ENCODE peak calls at places on chromosomes 16 and 17, in eight cellular contexts. One of them, this sample, is unnamed.

GRCh38 chr17:18026408-18026776 is 12.6 kb downstream of the ATPAF2 start:
- DNase-seq in A549: no peak
- DNase-seq in brain microvascular endothelial cell: peak; percentile 49
- DNase-seq in MM.1S: no peak
- DNase-seq in CD8-positive, alpha-beta T cell: peak; percentile 28
- DNase-seq in adrenal gland: no peak
- DNase-seq in heart right ventricle: peak; percentile 60
- DNase-seq in tibial artery: peak; percentile 54
- DNase-seq in this sample: no peak

GRCh38 chr16:30060354-30061194 is 5.0 kb upstream of the ALDOA start:
- DNase-seq in MM.1S: no peak
- DNase-seq in adrenal gland: no peak
- DNase-seq in tibial artery: no peak
- DNase-seq in A549: no peak
- DNase-seq in CD8-positive, alpha-beta T cell: no peak
- DNase-seq in brain microvascular endothelial cell: no peak
- DNase-seq in heart right ventricle: no peak
- DNase-seq in this sample: no peak

GRCh38 chr17:78314683-78315354 is 45.1 kb downstream of the SOCS3 start:
- DNase-seq in heart right ventricle: no peak
- DNase-seq in tibial artery: no peak
- DNase-seq in A549: no peak
- DNase-seq in brain microvascular endothelial cell: no peak
- DNase-seq in CD8-positive, alpha-beta T cell: no peak
- DNase-seq in MM.1S: no peak
- DNase-seq in adrenal gland: no peak
- DNase-seq in this sample: no peak

GRCh38 chr16:50684823-50685455 is 3.8 kb upstream of the SNX20 start:
- DNase-seq in tibial artery: peak; percentile 52
- DNase-seq in brain microvascular endothelial cell: no peak
- DNase-seq in A549: no peak
- DNase-seq in heart right ventricle: no peak
- DNase-seq in CD8-positive, alpha-beta T cell: no peak
- DNase-seq in MM.1S: no peak
- DNase-seq in adrenal gland: no peak
- DNase-seq in this sample: no peak

GRCh38 chr16:23683487-23683886 is 4.8 kb downstream of the PLK1 start:
- DNase-seq in adrenal gland: no peak
- DNase-seq in MM.1S: no peak
- DNase-seq in tibial artery: no peak
- DNase-seq in CD8-positive, alpha-beta T cell: no peak
- DNase-seq in brain microvascular endothelial cell: no peak
- DNase-seq in A549: no peak
- DNase-seq in heart right ventricle: no peak
- DNase-seq in this sample: no peak

GRCh38 chr17:5897320-5897911 is 172.8 kb upstream of the WSCD1 start:
- DNase-seq in CD8-positive, alpha-beta T cell: no peak
- DNase-seq in adrenal gland: no peak
- DNase-seq in tibial artery: peak; percentile 33
- DNase-seq in MM.1S: no peak
- DNase-seq in brain microvascular endothelial cell: no peak
- DNase-seq in heart right ventricle: no peak
- DNase-seq in A549: no peak
- DNase-seq in this sample: no peak

GRCh38 chr17:32827227-32827626 is 49.7 kb downstream of the MYO1D start:
- DNase-seq in adrenal gland: no peak
- DNase-seq in tibial artery: no peak
- DNase-seq in MM.1S: no peak
- DNase-seq in heart right ventricle: no peak
- DNase-seq in brain microvascular endothelial cell: no peak
- DNase-seq in CD8-positive, alpha-beta T cell: no peak
- DNase-seq in A549: no peak
- DNase-seq in this sample: no peak

GRCh38 chr17:78316115-78316866 is 43.6 kb downstream of the SOCS3 start:
- DNase-seq in A549: peak; percentile 61
- DNase-seq in tibial artery: no peak
- DNase-seq in brain microvascular endothelial cell: no peak
- DNase-seq in CD8-positive, alpha-beta T cell: no peak
- DNase-seq in adrenal gland: no peak
- DNase-seq in heart right ventricle: no peak
- DNase-seq in MM.1S: no peak
- DNase-seq in this sample: no peak

GRCh38 chr17:68835061-68835460 is 120.1 kb downstream of the ABCA8 start:
- DNase-seq in A549: no peak
- DNase-seq in tibial artery: no peak
- DNase-seq in adrenal gland: no peak
- DNase-seq in CD8-positive, alpha-beta T cell: no peak
- DNase-seq in MM.1S: no peak
- DNase-seq in brain microvascular endothelial cell: no peak
- DNase-seq in heart right ventricle: no peak
- DNase-seq in this sample: no peak

GRCh38 chr16:87654826-87655225 is 52.5 kb downstream of the JPH3 start:
- DNase-seq in adrenal gland: no peak
- DNase-seq in tibial artery: no peak
- DNase-seq in CD8-positive, alpha-beta T cell: no peak
- DNase-seq in brain microvascular endothelial cell: no peak
- DNase-seq in heart right ventricle: no peak
- DNase-seq in MM.1S: no peak
- DNase-seq in A549: no peak
- DNase-seq in this sample: no peak

GRCh38 chr16:87652799-87653198 is 50.5 kb downstream of the JPH3 start:
- DNase-seq in adrenal gland: no peak
- DNase-seq in heart right ventricle: no peak
- DNase-seq in brain microvascular endothelial cell: no peak
- DNase-seq in CD8-positive, alpha-beta T cell: no peak
- DNase-seq in MM.1S: no peak
- DNase-seq in tibial artery: no peak
- DNase-seq in A549: no peak
- DNase-seq in this sample: no peak

GRCh38 chr16:87648698-87649487 is 46.6 kb downstream of the JPH3 start:
- DNase-seq in tibial artery: no peak
- DNase-seq in A549: no peak
- DNase-seq in heart right ventricle: no peak
- DNase-seq in MM.1S: no peak
- DNase-seq in adrenal gland: no peak
- DNase-seq in brain microvascular endothelial cell: no peak
- DNase-seq in CD8-positive, alpha-beta T cell: no peak
- DNase-seq in this sample: no peak

GRCh38 chr16:87652386-87652785 is 50.1 kb downstream of the JPH3 start:
- DNase-seq in tibial artery: no peak
- DNase-seq in A549: no peak
- DNase-seq in heart right ventricle: no peak
- DNase-seq in CD8-positive, alpha-beta T cell: no peak
- DNase-seq in brain microvascular endothelial cell: no peak
- DNase-seq in MM.1S: no peak
- DNase-seq in adrenal gland: no peak
- DNase-seq in this sample: no peak

DNA sequence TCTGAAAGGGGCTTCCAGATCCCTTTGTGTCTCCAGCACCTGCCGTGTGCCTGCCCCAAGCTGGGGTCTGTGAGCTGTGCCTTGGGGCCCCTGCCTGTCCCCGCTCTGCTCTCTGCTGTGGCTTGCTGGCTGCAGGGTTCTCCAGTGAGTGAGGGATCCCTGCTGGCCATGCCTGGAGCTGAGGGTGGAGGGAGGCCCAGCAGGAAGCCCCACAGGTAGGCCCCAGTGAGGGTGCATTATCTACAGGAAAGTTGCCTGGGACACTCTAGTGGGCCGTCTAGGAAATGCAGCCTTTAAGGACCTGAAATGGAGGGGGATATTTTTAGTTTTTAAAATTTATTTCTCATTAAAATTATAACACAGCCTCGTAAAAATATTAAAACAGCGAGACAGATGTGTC is 50.9 kb downstream of the JPH3 start:
- DNase-seq in tibial artery: no peak
- DNase-seq in MM.1S: no peak
- DNase-seq in adrenal gland: no peak
- DNase-seq in brain microvascular endothelial cell: no peak
- DNase-seq in A549: peak; percentile 33
- DNase-seq in CD8-positive, alpha-beta T cell: no peak
- DNase-seq in heart right ventricle: no peak
- DNase-seq in this sample: no peak
- TF ChIP-seq CTCF in tibial artery: no peak
- TF ChIP-seq CTCF in MM.1S: peak; percentile 19
- TF ChIP-seq CTCF in adrenal gland: no peak
- TF ChIP-seq CTCF in brain microvascular endothelial cell: peak; percentile 64
- TF ChIP-seq CTCF in A549: peak; percentile 18
- TF ChIP-seq CTCF in CD8-positive, alpha-beta T cell: no peak
- TF ChIP-seq CTCF in heart right ventricle: no peak
- TF ChIP-seq CTCF in this sample: no peak

GRCh38 chr17:9956474-9957131 is 51.5 kb upstream of the RCVRN start:
- DNase-seq in MM.1S: no peak
- DNase-seq in heart right ventricle: no peak
- DNase-seq in brain microvascular endothelial cell: no peak
- DNase-seq in tibial artery: no peak
- DNase-seq in adrenal gland: no peak
- DNase-seq in A549: no peak
- DNase-seq in CD8-positive, alpha-beta T cell: no peak
- DNase-seq in this sample: no peak

GRCh38 chr17:9957244-9957643 is 52.2 kb upstream of the RCVRN start:
- DNase-seq in MM.1S: no peak
- DNase-seq in heart right ventricle: no peak
- DNase-seq in CD8-positive, alpha-beta T cell: no peak
- DNase-seq in tibial artery: no peak
- DNase-seq in adrenal gland: no peak
- DNase-seq in A549: no peak
- DNase-seq in brain microvascular endothelial cell: no peak
- DNase-seq in this sample: no peak

GRCh38 chr17:9958586-9959281 is 53.7 kb upstream of the RCVRN start:
- DNase-seq in brain microvascular endothelial cell: no peak
- DNase-seq in adrenal gland: no peak
- DNase-seq in CD8-positive, alpha-beta T cell: no peak
- DNase-seq in A549: no peak
- DNase-seq in heart right ventricle: no peak
- DNase-seq in tibial artery: no peak
- DNase-seq in MM.1S: no peak
- DNase-seq in this sample: no peak

GRCh38 chr17:9959377-9959981 is 54.4 kb upstream of the RCVRN start:
- DNase-seq in CD8-positive, alpha-beta T cell: no peak
- DNase-seq in adrenal gland: no peak
- DNase-seq in brain microvascular endothelial cell: peak; percentile 9
- DNase-seq in tibial artery: no peak
- DNase-seq in A549: peak; percentile 74
- DNase-seq in MM.1S: no peak
- DNase-seq in heart right ventricle: no peak
- DNase-seq in this sample: no peak
- H3K4me3 ChIP-seq in CD8-positive, alpha-beta T cell: no peak overlapping the region
- H3K4me3 ChIP-seq in adrenal gland: no peak overlapping the region
- H3K4me3 ChIP-seq in brain microvascular endothelial cell: no peak overlapping the region
- H3K4me3 ChIP-seq in tibial artery: no peak overlapping the region
- H3K4me3 ChIP-seq in A549: no peak overlapping the region
- H3K4me3 ChIP-seq in MM.1S: no peak overlapping the region
- H3K4me3 ChIP-seq in heart right ventricle: no peak overlapping the region
- H3K4me3 ChIP-seq in this sample: no peak overlapping the region

DNA sequence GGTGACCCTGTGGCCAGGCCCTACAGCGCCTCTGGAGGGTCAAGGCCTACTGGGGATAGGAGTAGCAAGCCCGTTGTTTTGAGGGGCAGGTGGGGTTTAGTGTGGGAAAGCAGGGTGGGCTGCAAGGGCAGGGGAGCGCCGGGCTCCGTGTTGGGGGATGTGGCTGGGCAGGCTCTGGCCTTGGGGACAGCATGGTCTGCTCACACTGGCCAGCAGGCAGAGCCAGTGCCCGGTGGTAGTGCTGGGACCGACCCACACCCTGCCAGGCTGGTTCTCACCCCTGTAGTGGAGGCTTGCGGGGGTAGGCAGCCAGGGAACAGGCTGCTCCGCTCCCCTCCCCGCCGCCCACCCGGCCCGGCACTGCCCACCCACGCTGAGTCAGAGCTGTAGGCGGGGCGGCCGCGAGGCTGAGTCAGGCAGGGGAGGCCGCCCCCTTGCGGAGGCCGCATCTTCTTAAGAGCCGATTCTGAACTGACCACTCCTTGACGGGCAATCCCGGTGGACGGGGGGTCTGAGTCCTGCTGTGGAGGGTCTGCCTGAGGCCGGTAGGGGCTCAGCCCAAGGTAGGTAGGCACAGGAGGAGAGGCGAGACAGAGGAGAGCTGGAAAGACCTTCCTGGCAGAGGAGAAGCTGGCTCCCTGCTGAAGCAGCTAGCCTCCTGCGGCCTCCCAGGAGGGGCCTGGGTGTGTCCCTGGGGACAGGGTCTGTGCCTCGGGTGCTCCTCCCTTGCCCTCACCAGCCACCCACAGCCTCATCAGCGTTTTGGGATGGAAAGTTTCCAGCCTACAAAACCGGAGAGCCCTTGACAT is 62.4 kb downstream of the BAIAP2 start:
- DNase-seq in MM.1S: no peak
- DNase-seq in tibial artery: peak; percentile 88
- DNase-seq in brain microvascular endothelial cell: peak; percentile 80
- DNase-seq in CD8-positive, alpha-beta T cell: peak; percentile 32
- DNase-seq in adrenal gland: peak; percentile 80
- DNase-seq in A549: peak; percentile 82
- DNase-seq in heart right ventricle: peak; percentile 70
- DNase-seq in this sample: peak; percentile 82
- TF ChIP-seq CTCF in MM.1S: peak; percentile 45
- TF ChIP-seq CTCF in tibial artery: peak; percentile 69
- TF ChIP-seq CTCF in brain microvascular endothelial cell: peak; percentile 78
- TF ChIP-seq CTCF in CD8-positive, alpha-beta T cell: peak; percentile 45
- TF ChIP-seq CTCF in adrenal gland: peak; percentile 62
- TF ChIP-seq CTCF in A549: peak; percentile 90
- TF ChIP-seq CTCF in heart right ventricle: peak; percentile 45
- TF ChIP-seq CTCF in this sample: peak; percentile 88

GRCh38 chr17:16440814-16441629 is 25.7 kb downstream of the TRPV2 start:
- DNase-seq in CD8-positive, alpha-beta T cell: no peak
- DNase-seq in tibial artery: no peak
- DNase-seq in heart right ventricle: no peak
- DNase-seq in A549: no peak
- DNase-seq in brain microvascular endothelial cell: no peak
- DNase-seq in MM.1S: no peak
- DNase-seq in adrenal gland: no peak
- DNase-seq in this sample: no peak

GRCh38 chr17:16442594-16443389 is 27.4 kb downstream of the TRPV2 start:
- DNase-seq in CD8-positive, alpha-beta T cell: no peak
- DNase-seq in tibial artery: no peak
- DNase-seq in A549: no peak
- DNase-seq in heart right ventricle: no peak
- DNase-seq in adrenal gland: no peak
- DNase-seq in MM.1S: no peak
- DNase-seq in brain microvascular endothelial cell: no peak
- DNase-seq in this sample: no peak

GRCh38 chr17:16444258-16444886 is 29.0 kb downstream of the TRPV2 start:
- DNase-seq in tibial artery: no peak
- DNase-seq in brain microvascular endothelial cell: no peak
- DNase-seq in A549: peak; percentile 37
- DNase-seq in CD8-positive, alpha-beta T cell: no peak
- DNase-seq in heart right ventricle: no peak
- DNase-seq in MM.1S: no peak
- DNase-seq in adrenal gland: no peak
- DNase-seq in this sample: no peak

GRCh38 chr17:16443390-16444257 is 28.3 kb downstream of the TRPV2 start:
- DNase-seq in brain microvascular endothelial cell: no peak
- DNase-seq in adrenal gland: no peak
- DNase-seq in heart right ventricle: no peak
- DNase-seq in A549: no peak
- DNase-seq in tibial artery: no peak
- DNase-seq in MM.1S: no peak
- DNase-seq in CD8-positive, alpha-beta T cell: no peak
- DNase-seq in this sample: no peak

DNA sequence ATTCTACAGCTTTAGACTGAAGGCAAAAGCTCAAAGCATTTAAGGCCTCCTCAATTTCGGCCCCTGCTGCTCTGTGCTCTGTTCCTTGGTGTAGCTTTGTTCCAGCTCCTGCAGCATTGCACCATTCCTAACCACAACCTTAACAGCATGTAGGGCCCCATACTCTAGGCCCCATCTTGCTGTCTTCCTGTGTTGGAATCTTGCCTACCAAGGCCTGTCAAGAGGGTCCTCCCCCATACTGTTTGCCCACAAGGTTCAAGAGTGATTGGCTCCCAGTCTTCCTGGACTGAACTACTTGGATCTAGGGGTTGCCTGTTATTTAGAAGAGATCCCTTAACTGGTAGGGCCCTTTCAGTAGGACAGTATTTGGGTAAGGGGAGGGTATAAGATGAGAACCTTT is 26.8 kb downstream of the TRPV2 start:
- DNase-seq in brain microvascular endothelial cell: no peak
- DNase-seq in CD8-positive, alpha-beta T cell: no peak
- DNase-seq in heart right ventricle: no peak
- DNase-seq in tibial artery: no peak
- DNase-seq in MM.1S: no peak
- DNase-seq in A549: no peak
- DNase-seq in adrenal gland: no peak
- DNase-seq in this sample: peak; percentile 37
- H3K4me3 ChIP-seq in brain microvascular endothelial cell: peak overlapping the region; percentile 24
- H3K4me3 ChIP-seq in CD8-positive, alpha-beta T cell: no peak overlapping the region
- H3K4me3 ChIP-seq in heart right ventricle: no peak overlapping the region
- H3K4me3 ChIP-seq in tibial artery: no peak overlapping the region
- H3K4me3 ChIP-seq in MM.1S: no peak overlapping the region
- H3K4me3 ChIP-seq in A549: peak overlapping the region; percentile 75
- H3K4me3 ChIP-seq in adrenal gland: no peak overlapping the region
- H3K4me3 ChIP-seq in this sample: no peak overlapping the region

This sample was measured in upper lobe of left lung.